ENCODE peak calls at places on chromosomes 2 and 18, in four cellular contexts. J, B, G and Z are unnamed samples.

GRCh38 chr18:58805482-58806187 is 59.0 kb upstream of the ZNF532 start:
- DNase-seq in B (no peak), J (no peak), G (no peak), Z (no peak)

GRCh38 chr18:37481491-37481890 is 84.1 kb downstream of the CELF4 start:
- DNase-seq in G (no peak), B (no peak), J (no peak), Z (no peak)

GRCh38 chr2:3516831-3517230 is 2.5 kb downstream of the ADI1 start:
- DNase-seq in G (no peak), J (no peak), B (no peak), Z (no peak)

GRCh38 chr2:135974036-135974435 is 11.4 kb downstream of the DARS1 start:
- DNase-seq in J (no peak), B (no peak), G (no peak), Z (no peak)

GRCh38 chr2:101983928-101984327 is 7.8 kb upstream of the IL1R2 start:
- DNase-seq in G (no peak), B (no peak), J (no peak), Z (no peak)

GRCh38 chr2:226256237-226256636 is 543.4 kb downstream of the IRS1 start:
- DNase-seq in J (no peak), G (no peak), B (peak), Z (no peak)

GRCh38 chr2:47040662-47041061 is 114.4 kb downstream of the STPG4 start:
- DNase-seq in J (no peak), G (no peak), B (no peak), Z (no peak)

GRCh38 chr2:192500550-192501200 is 305.9 kb upstream of the TMEFF2 start:
- DNase-seq in G (no peak), B (peak), J (no peak), Z (peak)

GRCh38 chr2:8229546-8229986 is 452.3 kb upstream of the ID2 start:
- DNase-seq in J (peak), B (peak), G (no peak), Z (peak)

GRCh38 chr2:79977782-79978181 is 326.8 kb downstream of the LRRTM1 start:
- DNase-seq in J (no peak), G (no peak), B (peak), Z (peak)

GRCh38 chr2:227407601-227408089 is 19.9 kb upstream of the SCYGR1 start:
- DNase-seq in J (no peak), G (no peak), B (no peak), Z (peak)

GRCh38 chr2:33005057-33005456 is 58.3 kb downstream of the LTBP1 start:
- DNase-seq in B (no peak), G (no peak), J (no peak), Z (no peak)

GRCh38 chr2:9663008-9663879 is 32.4 kb upstream of the YWHAQ start:
- DNase-seq in J (no peak), G (no peak), B (no peak), Z (no peak)

GRCh38 chr18:7618821-7619410 is 51.8 kb downstream of the PTPRM start:
- DNase-seq in B (no peak), G (no peak), J (no peak), Z (no peak)

GRCh38 chr2:161102770-161103450 is 57.3 kb upstream of the TANK start:
- DNase-seq in J (no peak), G (no peak), B (peak), Z (no peak)

GRCh38 chr2:117801826-117802225 is 12.7 kb upstream of the DDX18 start:
- DNase-seq in B (peak), G (no peak), J (no peak), Z (no peak)

GRCh38 chr2:175734679-175735078 is 267.4 kb downstream of the LNPK start:
- DNase-seq in J (no peak), B (no peak), G (no peak), Z (no peak)

GRCh38 chr2:9178110-9178904 is 28.3 kb upstream of the ASAP2 start:
- DNase-seq in J (no peak), G (no peak), B (no peak), Z (peak)

GRCh38 chr2:20168727-20169696 is 55.9 kb downstream of the SDC1 start:
- DNase-seq in G (no peak), B (no peak), J (peak), Z (no peak)

GRCh38 chr2:227472265-227473018 is 486 bp downstream of the AGFG1 start:
- DNase-seq in J (peak), B (no peak), G (peak), Z (no peak)

GRCh38 chr2:69141081-69141480 is 128.1 kb downstream of the ANTXR1 start:
- DNase-seq in G (no peak), J (no peak), B (no peak), Z (no peak)

GRCh38 chr2:159349674-159350299 is 63.3 kb upstream of the WDSUB1 start:
- DNase-seq in B (peak), G (no peak), J (no peak), Z (no peak)

GRCh38 chr2:95721726-95722125 is 129.9 kb downstream of the TRIM43 start:
- DNase-seq in G (no peak), J (no peak), B (no peak), Z (no peak)

GRCh38 chr2:130338793-130339345 is 3.8 kb upstream of the IMP4 start:
- DNase-seq in B (no peak), J (no peak), G (no peak), Z (no peak)

GRCh38 chr2:66507673-66508127 is 72.8 kb downstream of the MEIS1 start:
- DNase-seq in J (peak), B (no peak), G (peak), Z (peak)

GRCh38 chr2:101986804-101987740 is 4.7 kb upstream of the IL1R2 start:
- DNase-seq in B (no peak), J (no peak), G (no peak), Z (no peak)

GRCh38 chr18:48024009-48024512 is 93.6 kb upstream of the SMAD2 start:
- DNase-seq in G (no peak), B (no peak), J (no peak), Z (no peak)

GRCh38 chr2:76160683-76161082 is 450.0 kb upstream of the GCFC2 start:
- DNase-seq in J (no peak), B (no peak), G (no peak), Z (no peak)

GRCh38 chr2:161836664-161837063 is 212.4 kb downstream of the SLC4A10 start:
- DNase-seq in J (no peak), G (no peak), B (no peak), Z (no peak)

DNA sequence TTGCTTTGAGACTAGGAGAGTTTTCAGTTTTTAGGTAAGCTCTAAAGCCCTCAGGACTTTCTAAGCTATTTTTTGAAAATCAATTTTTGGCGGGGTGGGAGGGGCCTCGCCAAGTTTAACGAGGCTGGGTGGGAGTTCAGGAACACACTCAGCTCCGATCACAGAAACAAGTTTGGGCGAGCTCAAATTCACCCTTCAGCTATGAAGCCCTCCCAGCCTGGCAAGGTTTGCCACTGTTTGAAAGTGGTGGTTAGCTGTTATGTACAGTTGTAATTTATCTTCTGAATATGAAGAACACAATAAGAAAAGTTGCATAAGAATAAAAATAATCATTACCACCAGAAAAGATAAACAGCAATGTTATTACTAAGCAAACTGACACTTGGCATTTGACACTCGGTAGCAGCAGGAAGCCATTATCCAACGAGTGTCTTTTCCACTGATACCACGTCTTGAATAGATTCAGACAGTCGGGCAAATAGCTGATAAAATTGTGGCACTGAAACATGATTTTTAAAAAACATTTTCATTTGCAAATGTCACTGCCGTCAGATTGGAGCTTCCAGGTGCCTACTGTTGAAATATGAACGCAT is 59.8 kb downstream of the KCTD1 start:
- DNase-seq in B (no peak), G (no peak), J (no peak), Z (no peak)
- H3K4ac ChIP-seq in B (no peak), G (no peak), J (no peak), Z (no peak)

GRCh38 chr2:25098558-25099486 is 56.9 kb downstream of the EFR3B start:
- DNase-seq in G (no peak), J (no peak), B (peak), Z (peak)
- H4K8ac ChIP-seq in G (peak), J (no peak), B (no peak), Z (no peak)

GRCh38 chr2:138782378-138782777 is 2.2 kb upstream of the NXPH2 start:
- DNase-seq in B (no peak), G (no peak), J (no peak), Z (no peak)
- H3K56ac ChIP-seq in B (no peak), G (no peak), J (no peak), Z (no peak)

DNA sequence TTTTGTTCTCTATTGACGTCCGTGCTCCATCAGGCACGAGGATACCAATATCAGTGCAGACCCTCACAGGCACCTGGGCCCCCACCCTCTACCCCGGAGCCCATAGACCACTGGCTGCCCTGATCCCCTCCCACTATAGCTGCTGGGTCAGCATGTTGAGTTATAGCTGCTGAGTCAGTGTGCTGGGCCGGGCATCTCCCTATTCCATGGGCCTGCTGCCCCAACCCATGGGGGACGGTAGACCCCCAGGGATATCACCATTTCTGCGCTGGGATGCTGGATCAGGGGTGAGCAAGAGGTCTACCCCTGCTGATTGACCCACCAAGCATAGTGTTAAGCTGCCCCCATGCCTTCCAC is 100.1 kb upstream of the ST3GAL5 start:
- DNase-seq in J (peak), B (no peak), G (no peak), Z (no peak)
- H3K4ac ChIP-seq in J (no peak), B (no peak), G (no peak), Z (no peak)

DNA sequence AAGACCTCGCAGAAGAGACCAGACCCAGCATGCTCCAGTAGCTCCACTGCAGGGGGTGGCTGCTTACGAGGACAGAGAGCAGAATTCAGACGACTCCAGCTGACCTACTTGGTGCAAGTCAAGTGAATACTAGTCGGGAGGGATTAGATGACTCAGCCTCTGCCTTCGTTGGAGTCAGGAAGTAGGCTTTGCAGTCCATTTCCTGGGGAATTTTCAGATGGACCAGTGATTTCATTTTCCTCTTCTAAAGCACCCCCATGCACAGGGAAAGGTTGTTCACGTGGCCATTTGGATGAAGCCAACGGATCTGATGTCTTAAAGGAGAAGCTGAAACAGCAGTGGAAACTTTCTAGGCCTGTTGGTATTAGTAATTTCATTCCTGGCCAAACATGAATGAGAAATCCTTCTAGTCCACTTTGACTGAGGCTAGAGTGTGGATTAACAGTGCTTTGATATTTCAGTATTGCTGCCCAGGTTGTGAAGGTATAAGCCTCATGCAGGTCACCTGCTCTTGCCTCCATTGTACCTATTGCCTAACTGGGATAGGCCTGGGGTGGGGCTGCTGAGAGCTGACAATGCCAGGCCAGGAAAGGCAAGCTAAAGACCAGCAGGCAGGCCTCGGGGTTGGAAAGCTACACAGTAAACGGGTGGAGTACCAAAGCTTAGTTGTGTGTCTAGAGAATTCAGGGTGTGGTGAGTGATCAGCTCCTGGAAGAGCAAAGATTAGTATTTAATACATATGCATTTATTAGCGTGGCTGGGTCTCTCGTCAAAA is 117.6 kb upstream of the FOSL2 start:
- DNase-seq in B (peak), J (peak), G (no peak), Z (peak)
- H4K8ac ChIP-seq in B (peak), J (no peak), G (no peak), Z (no peak)

DNA sequence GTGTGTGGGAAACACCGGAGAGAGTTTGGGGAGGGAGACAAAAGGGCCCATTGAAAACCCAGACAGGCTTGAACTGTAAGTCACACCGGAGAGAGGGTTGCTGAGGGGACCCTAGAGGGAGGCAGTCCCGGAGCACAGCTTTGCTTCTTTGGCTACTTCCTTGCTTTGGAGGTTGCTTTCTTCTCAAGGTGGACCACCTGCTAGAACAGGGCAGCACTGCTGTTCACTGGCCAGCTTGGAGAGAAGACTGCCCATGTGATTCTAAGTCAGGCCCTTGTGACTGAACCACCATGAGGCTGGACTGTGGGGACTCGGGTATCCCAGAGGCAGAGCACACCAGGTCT is 4.4 kb downstream of the ACTG2 start:
- DNase-seq in G (no peak), B (no peak), J (no peak), Z (no peak)
- H3K56ac ChIP-seq in G (no peak), B (no peak), J (no peak), Z (no peak)